ENCODE peak calls at places on chromosomes 6 and 20, in seven cellular contexts. Q, S, B, Y, W, F and R are unnamed samples.

GRCh38 chr20:45934046-45934586 is 367 bp upstream of the PCIF1 start:
- DNase-seq in Q (peak; percentile 87), S (peak; percentile 31), B (peak; percentile 65), Y (peak; percentile 77), W (peak; percentile 35), F (peak; percentile 68), R (no peak)

GRCh38 chr20:5531318-5532081 is 214.7 kb upstream of the PROKR2 start:
- DNase-seq in Q (no peak), S (peak; percentile 35), B (peak; percentile 43), Y (peak; percentile 38), W (peak; percentile 71), F (no peak), R (no peak)

GRCh38 chr6:106444777-106445507 is 84.4 kb downstream of the CRYBG1 start:
- DNase-seq in Q (no peak), S (peak; percentile 69), B (peak; percentile 61), Y (no peak), W (peak; percentile 72), F (peak; percentile 73), R (peak; percentile 49)

GRCh38 chr20:12638633-12639360 is 370.0 kb upstream of the SPTLC3 start:
- DNase-seq in Q (no peak), S (no peak), B (no peak), Y (no peak), W (no peak), F (no peak), R (no peak)

GRCh38 chr6:156933201-156934053 is 156.2 kb downstream of the ARID1B start:
- DNase-seq in Q (peak; percentile 77), S (no peak), B (no peak), Y (no peak), W (no peak), F (no peak), R (no peak)

GRCh38 chr6:84549912-84550311 is 214.5 kb downstream of the TBX18 start:
- DNase-seq in Q (no peak), S (no peak), B (no peak), Y (no peak), W (peak; percentile 12), F (no peak), R (no peak)

GRCh38 chr20:15561707-15562106 is 1011.5 kb downstream of the KIF16B start:
- DNase-seq in Q (no peak), S (no peak), B (no peak), Y (no peak), W (no peak), F (no peak), R (no peak)

GRCh38 chr6:40978687-40979289 is 60.2 kb downstream of the UNC5CL start:
- DNase-seq in Q (no peak), S (no peak), B (no peak), Y (no peak), W (no peak), F (no peak), R (no peak)

GRCh38 chr20:859661-860294 is 26.3 kb downstream of the FAM110A start:
- DNase-seq in Q (no peak), S (peak; percentile 12), B (no peak), Y (no peak), W (peak; percentile 3), F (no peak), R (no peak)

GRCh38 chr6:51266569-51266968 is 447.9 kb downstream of the TFAP2B start:
- DNase-seq in Q (no peak), S (no peak), B (no peak), Y (no peak), W (no peak), F (no peak), R (no peak)

GRCh38 chr6:110703906-110704594 is 111.2 kb downstream of the CDK19 start:
- DNase-seq in Q (no peak), S (no peak), B (no peak), Y (no peak), W (peak; percentile 83), F (no peak), R (no peak)

GRCh38 chr20:15875446-15875845 is 697.8 kb downstream of the KIF16B start:
- DNase-seq in Q (no peak), S (no peak), B (no peak), Y (no peak), W (no peak), F (no peak), R (no peak)

GRCh38 chr6:19538086-19538485 is 299.1 kb upstream of the ID4 start:
- DNase-seq in Q (no peak), S (no peak), B (no peak), Y (no peak), W (no peak), F (no peak), R (no peak)

GRCh38 chr6:112416885-112417284 is 69.8 kb downstream of the RFPL4B start:
- DNase-seq in Q (no peak), S (no peak), B (no peak), Y (no peak), W (peak; percentile 90), F (no peak), R (no peak)

GRCh38 chr6:56663344-56663743 is 20.7 kb upstream of the DST start:
- DNase-seq in Q (no peak), S (no peak), B (no peak), Y (no peak), W (peak; percentile 35), F (no peak), R (no peak)

GRCh38 chr6:16921399-16922110 is 160.3 kb upstream of the ATXN1 start:
- DNase-seq in Q (no peak), S (peak; percentile 97), B (no peak), Y (no peak), W (peak; percentile 37), F (no peak), R (no peak)

GRCh38 chr20:19977373-19977770 is 39.8 kb upstream of the NAA20 start:
- DNase-seq in Q (no peak), S (no peak), B (no peak), Y (no peak), W (no peak), F (no peak), R (no peak)

GRCh38 chr6:157107915-157108651 is 215.2 kb downstream of the TMEM242 start:
- DNase-seq in Q (no peak), S (peak; percentile 98), B (peak; percentile 95), Y (no peak), W (peak; percentile 96), F (no peak), R (no peak)

GRCh38 chr6:3315068-3315467 is 56.3 kb downstream of the PSMG4 start:
- DNase-seq in Q (no peak), S (no peak), B (no peak), Y (no peak), W (no peak), F (no peak), R (no peak)

GRCh38 chr6:127547909-127548649 is 28.9 kb upstream of the C6orf58 start:
- DNase-seq in Q (no peak), S (peak; percentile 17), B (no peak), Y (no peak), W (peak; percentile 26), F (no peak), R (no peak)

GRCh38 chr6:158772172-158772571 is 47.0 kb downstream of the EZR start:
- DNase-seq in Q (no peak), S (no peak), B (no peak), Y (no peak), W (no peak), F (no peak), R (no peak)

GRCh38 chr6:37016995-37017394 is 11.5 kb downstream of the FGD2 start:
- DNase-seq in Q (no peak), S (no peak), B (no peak), Y (no peak), W (no peak), F (no peak), R (no peak)

GRCh38 chr6:37017606-37018005 is 12.2 kb downstream of the FGD2 start:
- DNase-seq in Q (no peak), S (no peak), B (no peak), Y (no peak), W (no peak), F (no peak), R (no peak)

GRCh38 chr6:37020426-37021211 is 15.2 kb downstream of the FGD2 start:
- DNase-seq in Q (no peak), S (no peak), B (no peak), Y (no peak), W (no peak), F (no peak), R (no peak)

GRCh38 chr6:37018152-37019064 is 13.0 kb downstream of the FGD2 start:
- DNase-seq in Q (peak; percentile 94), S (peak; percentile 87), B (peak; percentile 86), Y (peak; percentile 90), W (peak; percentile 86), F (peak; percentile 85), R (peak; percentile 73)

GRCh38 chr6:37019065-37019450 is 13.6 kb downstream of the FGD2 start:
- DNase-seq in Q (no peak), S (no peak), B (no peak), Y (no peak), W (no peak), F (no peak), R (no peak)
- H3K4me3 ChIP-seq in Q (no peak overlapping the region), S (no peak overlapping the region), B (no peak overlapping the region), Y (no peak overlapping the region), W (no peak overlapping the region), F (no peak overlapping the region), R (no peak overlapping the region)

GRCh38 chr20:59177266-59178250 is 13.9 kb downstream of the ZNF831 start:
- DNase-seq in Q (no peak), S (no peak), B (no peak), Y (no peak), W (no peak), F (no peak), R (no peak)

GRCh38 chr20:59178983-59179595 is 15.5 kb downstream of the ZNF831 start:
- DNase-seq in Q (no peak), S (no peak), B (no peak), Y (no peak), W (no peak), F (no peak), R (no peak)

GRCh38 chr20:59182401-59183044 is 18.9 kb downstream of the ZNF831 start:
- DNase-seq in Q (no peak), S (no peak), B (no peak), Y (no peak), W (no peak), F (no peak), R (no peak)

GRCh38 chr20:59181936-59182335 is 18.3 kb downstream of the ZNF831 start:
- DNase-seq in Q (no peak), S (no peak), B (no peak), Y (no peak), W (no peak), F (no peak), R (no peak)

GRCh38 chr20:59179988-59180387 is 16.4 kb downstream of the ZNF831 start:
- DNase-seq in Q (no peak), S (no peak), B (no peak), Y (no peak), W (no peak), F (no peak), R (no peak)
- H3K4me3 ChIP-seq in Q (no peak overlapping the region), S (no peak overlapping the region), B (no peak overlapping the region), Y (no peak overlapping the region), W (no peak overlapping the region), F (no peak overlapping the region), R (no peak overlapping the region)

GRCh38 chr6:141265748-141266647 is 866.7 kb upstream of the GJE1 start:
- DNase-seq in Q (no peak), S (no peak), B (peak; percentile 30), Y (no peak), W (peak; percentile 41), F (no peak), R (no peak)
- H3K4me3 ChIP-seq in Q (peak overlapping the region; percentile 14), S (no peak overlapping the region), B (peak overlapping the region; percentile 13), Y (peak overlapping the region; percentile 50), W (peak overlapping the region; percentile 28), F (no peak overlapping the region), R (no peak overlapping the region)

DNA sequence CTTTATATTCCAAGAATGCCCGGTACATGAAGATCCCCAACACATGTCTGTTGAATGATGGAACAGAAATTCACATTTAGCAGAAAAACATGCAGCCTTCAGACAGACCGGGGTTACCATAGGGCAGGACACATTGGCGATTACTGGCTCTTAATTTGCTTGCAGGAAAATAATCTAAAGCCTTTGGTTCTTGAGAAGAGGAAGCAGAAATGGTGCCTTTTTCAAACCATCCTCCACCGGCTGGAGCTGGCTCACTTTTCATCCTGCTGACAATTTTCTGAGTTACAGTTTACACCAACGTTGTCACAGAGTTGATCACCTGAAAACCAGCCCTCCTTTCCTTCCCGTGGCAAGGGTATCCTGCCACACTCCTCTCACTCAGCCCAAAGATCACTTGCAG is 32.6 kb downstream of the SF3B5 start:
- DNase-seq in Q (no peak), S (no peak), B (no peak), Y (no peak), W (no peak), F (no peak), R (no peak)
- H3K4me3 ChIP-seq in Q (no peak overlapping the region), S (no peak overlapping the region), B (no peak overlapping the region), Y (peak overlapping the region; percentile 83), W (no peak overlapping the region), F (no peak overlapping the region), R (no peak overlapping the region)